ENCODE peak calls at places on chromosomes 4 and X, in four cellular contexts. S, Y, C and J are unnamed samples.

GRCh38 chrX:103344606-103345005 is 11.7 kb upstream of the TCEAL9 start:
- DNase-seq in Y (no peak), C (no peak), S (no peak), J (no peak)

GRCh38 chrX:17788439-17788838 is 51.1 kb downstream of the SCML1 start:
- DNase-seq in C (no peak), Y (peak), S (peak), J (peak)

GRCh38 chrX:134732676-134733075 is 74.4 kb upstream of the PLAC1 start:
- DNase-seq in C (no peak), Y (no peak), S (no peak), J (no peak)

GRCh38 chrX:6707497-6707896 is 172.6 kb upstream of the VCX3A start:
- DNase-seq in C (no peak), Y (no peak), S (no peak), J (no peak)

GRCh38 chr4:158823461-158823873 is 54.6 kb downstream of the FNIP2 start:
- DNase-seq in C (no peak), S (no peak), Y (no peak), J (no peak)

GRCh38 chr4:96260071-96260682 is 420.3 kb downstream of the PDHA2 start:
- DNase-seq in S (no peak), Y (no peak), C (no peak), J (no peak)

GRCh38 chr4:32775049-32775448 is 2054.9 kb downstream of the PCDH7 start:
- DNase-seq in Y (no peak), S (no peak), C (no peak), J (no peak)

GRCh38 chr4:104457308-104457981 is 37.2 kb downstream of the CXXC4 start:
- DNase-seq in C (no peak), Y (no peak), S (no peak), J (no peak)

GRCh38 chr4:110624904-110625494 is 2.1 kb upstream of the PITX2 start:
- DNase-seq in Y (no peak), C (no peak), S (no peak), J (no peak)

GRCh38 chr4:153427363-153428071 is 38.6 kb upstream of the TMEM131L start:
- DNase-seq in Y (no peak), C (no peak), S (no peak), J (no peak)

GRCh38 chr4:114658179-114658578 is 59.6 kb downstream of the UGT8 start:
- DNase-seq in S (no peak), Y (no peak), C (no peak), J (no peak)

GRCh38 chrX:70089575-70090297 is 27.5 kb downstream of the OTUD6A start:
- DNase-seq in Y (no peak), C (no peak), S (no peak), J (no peak)

GRCh38 chr4:2797188-2797544 is 4.3 kb downstream of the SH3BP2 start:
- DNase-seq in Y (no peak), S (no peak), C (no peak), J (no peak)

GRCh38 chr4:89898304-89898716 is 3.7 kb downstream of the MMRN1 start:
- DNase-seq in C (no peak), Y (no peak), S (no peak), J (no peak)

GRCh38 chrX:29090811-29091210 is 503.6 kb downstream of the IL1RAPL1 start:
- DNase-seq in S (no peak), Y (no peak), C (no peak), J (no peak)

GRCh38 chrX:5775985-5776384 is 452.7 kb downstream of the NLGN4X start:
- DNase-seq in C (no peak), S (no peak), Y (no peak), J (no peak)

GRCh38 chrX:1430451-1430850 is 22.3 kb downstream of the ASMTL start:
- DNase-seq in Y (no peak), S (no peak), C (no peak), J (no peak)

GRCh38 chr4:110124721-110125120 is 73.7 kb downstream of the ELOVL6 start:
- DNase-seq in S (no peak), C (no peak), Y (no peak), J (no peak)

GRCh38 chrX:68332156-68332823 is 101.0 kb downstream of the OPHN1 start:
- DNase-seq in C (no peak), Y (no peak), S (no peak), J (no peak)

GRCh38 chrX:119008122-119008744 is 33.8 kb downstream of the LONRF3 start:
- DNase-seq in S (peak), C (no peak), Y (peak), J (peak)